ENCODE peak calls at places on chromosomes 13 and 19, in four cellular contexts. Q is brain microvascular endothelial cell; Z is lower leg skin; R is CD4-positive, alpha-beta T cell. D is an unnamed sample.

GRCh38 chr13:97001641-97002040 is 7.4 kb upstream of the OXGR1 start:
- DNase-seq in Z (no peak), R (no peak), Q (no peak), D (no peak)

GRCh38 chr19:6723108-6723618 is 2.7 kb upstream of the C3 start:
- DNase-seq in Z (no peak), Q (no peak), R (no peak), D (peak; percentile 82)

GRCh38 chr19:3442487-3443071 is 37.7 kb downstream of the SMIM24 start:
- DNase-seq in Z (no peak), Q (no peak), R (no peak), D (no peak)

GRCh38 chr19:46100344-46100743 is 24.1 kb downstream of the IGFL3 start:
- DNase-seq in Z (no peak), Q (no peak), R (no peak), D (no peak)

GRCh38 chr13:27592865-27593264 is 27.5 kb downstream of the LNX2 start:
- DNase-seq in R (no peak), Q (no peak), Z (no peak), D (no peak)

GRCh38 chr19:35347171-35347929 is at the start of gene FFAR1:
- DNase-seq in Z (peak; percentile 80), Q (no peak), R (peak; percentile 22), D (peak; percentile 46)

GRCh38 chr19:56637976-56638555 is 4.9 kb upstream of the SMIM17 start:
- DNase-seq in Q (peak; percentile 83), Z (peak; percentile 81), R (no peak), D (peak; percentile 43)

GRCh38 chr19:11378319-11379189 is 4.1 kb downstream of the SWSAP1 start:
- DNase-seq in R (no peak), Q (peak; percentile 73), Z (peak; percentile 90), D (no peak)

GRCh38 chr19:31266731-31267130 is 82.5 kb downstream of the TSHZ3 start:
- DNase-seq in Z (no peak), R (no peak), Q (no peak), D (no peak)

GRCh38 chr19:30634431-30634830 is 262.2 kb downstream of the ZNF536 start:
- DNase-seq in Z (no peak), R (no peak), Q (no peak), D (no peak)

GRCh38 chr19:18020212-18021067 is 12.5 kb downstream of the ARRDC2 start:
- DNase-seq in R (no peak), Q (peak; percentile 61), Z (peak; percentile 98), D (peak; percentile 66)

GRCh38 chr19:18173572-18174294 is at the start of gene IFI30:
- DNase-seq in Z (peak; percentile 95), R (peak; percentile 25), Q (no peak), D (peak; percentile 89)

GRCh38 chr13:99356216-99357089 is 49.3 kb upstream of the GPR183 start:
- DNase-seq in Z (no peak), R (peak; percentile 55), Q (peak; percentile 96), D (no peak)

GRCh38 chr13:110371550-110372465 is 64.7 kb downstream of the COL4A2 start:
- DNase-seq in Q (peak; percentile 64), R (no peak), Z (no peak), D (no peak)

GRCh38 chr19:55132453-55133129 is 15.2 kb upstream of the PPP1R12C start:
- DNase-seq in R (no peak), Z (no peak), Q (no peak), D (no peak)